ENCODE peak calls at places on chromosomes 4 and X, in six cellular contexts. V, P, N, D, J and K are unnamed samples.

GRCh38 chr4:165751882-165752281 is 121.2 kb upstream of the TLL1 start:
- DNase-seq in V (no peak), P (no peak), N (no peak), D (no peak), J (no peak), K (no peak)

GRCh38 chr4:145815027-145815612 is 123.5 kb downstream of the ZNF827 start:
- DNase-seq in V (no peak), P (no peak), N (no peak), D (no peak), J (no peak), K (no peak)

GRCh38 chrX:19064175-19064574 is 58.1 kb downstream of the ADGRG2 start:
- DNase-seq in V (no peak), P (no peak), N (no peak), D (no peak), J (no peak), K (no peak)

GRCh38 chr4:1246901-1247810 is 1.8 kb downstream of the CTBP1 start:
- DNase-seq in V (peak; percentile 24), P (peak; percentile 25), N (no peak), D (peak; percentile 24), J (no peak), K (no peak)

GRCh38 chr4:61003301-61003700 is 196.8 kb upstream of the ADGRL3 start:
- DNase-seq in V (no peak), P (no peak), N (no peak), D (no peak), J (no peak), K (no peak)

GRCh38 chr4:11503166-11503565 is 74.5 kb upstream of the HS3ST1 start:
- DNase-seq in V (no peak), P (no peak), N (no peak), D (no peak), J (no peak), K (no peak)

GRCh38 chr4:105061720-105062119 is 85.0 kb upstream of the TET2 start:
- DNase-seq in V (no peak), P (no peak), N (no peak), D (no peak), J (no peak), K (peak; percentile 54)

GRCh38 chrX:78673256-78673655 is 14.1 kb upstream of the RTL3 start:
- DNase-seq in V (no peak), P (no peak), N (no peak), D (no peak), J (no peak), K (no peak)

GRCh38 chr4:123922847-123923246 is 526.3 kb downstream of the SPRY1 start:
- DNase-seq in V (no peak), P (no peak), N (no peak), D (no peak), J (no peak), K (no peak)

GRCh38 chr4:124754671-124755070 is 42.1 kb upstream of the ANKRD50 start:
- DNase-seq in V (no peak), P (no peak), N (no peak), D (no peak), J (no peak), K (no peak)

GRCh38 chr4:15691346-15692140 is 9.9 kb downstream of the FAM200B start:
- DNase-seq in V (no peak), P (no peak), N (no peak), D (no peak), J (no peak), K (no peak)

GRCh38 chr4:16686195-16686594 is 212.2 kb downstream of the LDB2 start:
- DNase-seq in V (no peak), P (no peak), N (no peak), D (no peak), J (no peak), K (no peak)